ENCODE peak calls at places on chromosomes 4 and X, in five cellular contexts. T, W, K, H and I are unnamed samples. For H3K36me3, the result is how much of the 10 kb centered on the place peaks cover.

GRCh38 chr4:106063009-106063408 is 167.7 kb downstream of the NPNT start:
- DNase-seq in T (peak), W (no peak), K (no peak), H (no peak), I (no peak)

GRCh38 chrX:135185795-135186443 is 14.7 kb upstream of the CT55 start:
- DNase-seq in T (peak), W (peak), K (peak), H (peak), I (peak)

GRCh38 chr4:187814737-187815465 is 180.7 kb upstream of the ZFP42 start:
- DNase-seq in T (peak), W (no peak), K (no peak), H (no peak), I (no peak)

GRCh38 chr4:124610214-124610613 is 102.3 kb downstream of the ANKRD50 start:
- DNase-seq in T (no peak), W (no peak), K (no peak), H (no peak), I (no peak)

GRCh38 chrX:42678133-42678532 is 99.8 kb downstream of the PPP1R2C start:
- DNase-seq in T (peak), W (no peak), K (peak), H (no peak), I (no peak)

GRCh38 chr4:155248002-155248896 is 39.8 kb downstream of the NPY2R start:
- DNase-seq in T (no peak), W (peak), K (no peak), H (no peak), I (no peak)

GRCh38 chr4:128354205-128354821 is 66.7 kb upstream of the PGRMC2 start:
- DNase-seq in T (peak), W (no peak), K (peak), H (no peak), I (no peak)

GRCh38 chrX:130523460-130524394 is 121.9 kb downstream of the RBMX2 start:
- DNase-seq in T (peak), W (peak), K (no peak), H (no peak), I (no peak)

GRCh38 chr4:73019462-73020047 is 50.0 kb downstream of the COX18 start:
- DNase-seq in T (peak), W (peak), K (peak), H (peak), I (peak)

GRCh38 chr4:20265726-20266125 is 14.0 kb downstream of the SLIT2 start:
- DNase-seq in T (no peak), W (no peak), K (no peak), H (no peak), I (no peak)

GRCh38 chrX:69362354-69362753 is 141.8 kb upstream of the NALF2 start:
- DNase-seq in T (no peak), W (no peak), K (no peak), H (no peak), I (no peak)

GRCh38 chr4:17493629-17494028 is 18.3 kb downstream of the QDPR start:
- DNase-seq in T (no peak), W (no peak), K (no peak), H (no peak), I (no peak)

GRCh38 chr4:161356351-161356750 is 807.4 kb downstream of the FSTL5 start:
- DNase-seq in T (no peak), W (no peak), K (no peak), H (no peak), I (no peak)

GRCh38 chr4:174314770-174315169 is 31.1 kb downstream of the CEP44 start:
- DNase-seq in T (peak), W (no peak), K (peak), H (no peak), I (no peak)

GRCh38 chrX:13128104-13128503 is 83.7 kb upstream of the FAM9C start:
- DNase-seq in T (peak), W (no peak), K (no peak), H (no peak), I (no peak)

GRCh38 chr4:43716721-43717395 is 731.8 kb downstream of the KCTD8 start:
- DNase-seq in T (no peak), W (no peak), K (no peak), H (no peak), I (no peak)

GRCh38 chr4:128635141-128635911 is 174.2 kb upstream of the JADE1 start:
- DNase-seq in T (peak), W (no peak), K (no peak), H (no peak), I (no peak)

GRCh38 chr4:65976287-65976686 is 306.0 kb upstream of the EPHA5 start:
- DNase-seq in T (no peak), W (no peak), K (no peak), H (no peak), I (no peak)

GRCh38 chr4:189912170-189912569 is 28.5 kb upstream of the FRG1 start:
- DNase-seq in T (no peak), W (peak), K (no peak), H (no peak), I (no peak)

GRCh38 chrX:153200462-153200861 is 21.4 kb downstream of the MAGEA1 start:
- DNase-seq in T (no peak), W (no peak), K (no peak), H (no peak), I (no peak)

GRCh38 chrX:129115104-129115503 is 408.2 kb downstream of the SMARCA1 start:
- DNase-seq in T (peak), W (peak), K (peak), H (peak), I (peak)

GRCh38 chrX:115289465-115289864 is at the start of gene LUZP4:
- DNase-seq in T (no peak), W (no peak), K (no peak), H (no peak), I (no peak)

GRCh38 chrX:102976793-102977495 is 39.9 kb downstream of the RAB40AL start:
- DNase-seq in T (peak), W (no peak), K (no peak), H (no peak), I (no peak)

DNA sequence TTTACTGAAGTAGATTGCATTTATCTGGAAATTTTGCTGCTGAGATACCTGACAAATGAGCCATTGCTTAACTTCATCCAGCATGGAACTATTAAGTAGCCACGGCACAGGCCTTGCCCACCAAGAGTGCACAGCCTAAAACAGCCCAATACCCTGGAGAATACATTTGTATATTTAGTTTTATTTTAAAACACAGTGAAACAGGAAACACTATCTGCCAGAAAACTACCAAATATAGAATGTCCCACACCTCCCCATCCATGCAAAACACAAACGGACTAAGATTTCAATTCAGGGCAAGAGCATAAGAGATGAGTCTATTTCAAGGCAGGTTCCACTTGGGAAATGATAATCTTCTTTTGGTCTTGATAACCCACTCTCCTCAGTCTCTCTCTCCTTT is 57.1 kb downstream of the MAML3 start:
- DNase-seq in T (peak), W (no peak), K (no peak), H (no peak), I (no peak)
- H3K36me3 ChIP-seq in T (under half), W (under half), K (under half), H (under half), I (under half)

GRCh38 chr4:2413821-2414610 is 4.4 kb downstream of the ZFYVE28 start:
- DNase-seq in T (peak), W (no peak), K (no peak), H (no peak), I (peak)
- H3K4me3 ChIP-seq in T (no peak), W (no peak), K (no peak), H (no peak), I (peak)

DNA sequence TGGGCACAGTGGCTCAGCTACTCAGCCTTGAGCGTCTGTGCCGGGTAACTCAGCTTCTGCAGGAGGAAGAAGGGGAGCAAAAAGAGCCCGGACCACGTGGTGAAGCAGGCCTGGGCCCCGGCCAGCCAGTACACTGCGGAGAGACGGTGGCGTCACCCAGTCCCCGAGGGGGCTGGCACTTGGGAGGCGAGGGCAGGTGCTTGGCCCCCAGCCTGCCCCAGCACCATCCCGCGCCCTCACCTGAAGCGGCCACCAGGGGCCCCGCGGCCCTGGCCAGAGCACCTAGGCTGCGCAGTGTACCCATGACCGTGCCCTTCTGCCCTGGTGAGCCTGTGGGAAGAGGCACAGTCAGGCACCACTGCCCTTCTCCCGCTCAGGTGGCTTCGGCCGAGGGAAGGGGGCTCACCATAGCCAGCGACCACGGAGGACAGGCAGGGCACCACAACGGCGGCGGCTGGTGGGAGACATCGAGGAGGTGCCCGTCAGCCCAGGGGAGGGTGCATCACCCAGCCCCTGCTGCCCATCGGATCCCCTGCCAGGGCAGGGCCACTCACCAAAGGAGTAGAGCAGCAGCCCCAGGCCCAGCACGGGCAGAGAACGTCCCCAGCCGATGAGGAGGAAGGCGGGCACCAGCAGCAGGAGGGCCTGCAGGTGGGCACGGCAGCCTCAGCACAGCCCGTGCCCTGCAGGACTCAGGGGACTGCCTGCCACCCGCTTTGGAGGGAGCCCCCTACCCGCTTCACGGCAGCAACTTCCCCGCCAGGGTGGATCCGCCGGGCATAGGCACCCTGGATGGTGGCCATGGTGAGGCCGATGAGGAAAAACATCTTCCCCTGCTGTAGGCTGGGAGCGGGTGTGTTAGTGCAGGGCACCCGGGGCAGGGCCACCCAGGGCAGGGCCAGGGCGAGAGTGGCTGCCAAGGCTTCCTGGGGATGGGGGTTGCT is 32.1 kb downstream of the NOP14 start:
- DNase-seq in T (no peak), W (peak), K (no peak), H (no peak), I (no peak)
- H3K36me3 ChIP-seq in T (under half), W (under half), K (half or more), H (half or more), I (under half)

GRCh38 chrX:101417190-101417589 is 9.2 kb downstream of the HNRNPH2 start:
- DNase-seq in T (no peak), W (no peak), K (no peak), H (no peak), I (no peak)

GRCh38 chrX:101416691-101417090 is 8.7 kb downstream of the HNRNPH2 start:
- DNase-seq in T (no peak), W (no peak), K (no peak), H (no peak), I (no peak)

GRCh38 chrX:101417981-101418841 is 10.2 kb downstream of the HNRNPH2 start:
- DNase-seq in T (peak), W (peak), K (no peak), H (no peak), I (peak)

GRCh38 chrX:101415180-101416130 is 7.4 kb downstream of the HNRNPH2 start:
- DNase-seq in T (peak), W (peak), K (peak), H (peak), I (peak)

DNA sequence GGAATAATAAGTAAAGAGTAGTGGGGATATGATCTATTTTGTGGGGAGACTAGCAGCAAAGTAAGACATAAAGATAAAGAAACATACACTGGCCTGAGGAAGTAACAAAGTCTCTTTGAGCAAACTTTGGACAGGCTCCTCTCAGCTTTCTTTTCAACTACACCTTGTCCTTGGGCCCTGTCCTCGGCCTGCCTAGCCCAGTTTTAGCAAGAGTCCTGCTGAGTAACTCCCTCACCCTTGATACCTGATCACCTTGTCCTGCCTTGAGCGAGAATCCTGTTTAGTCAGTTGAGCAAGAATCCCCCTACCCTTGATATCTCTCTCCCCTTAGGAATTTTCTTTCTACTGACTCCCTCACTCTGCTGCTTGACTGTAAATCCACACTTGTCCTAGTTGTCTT is 11.5 kb downstream of the HNRNPH2 start:
- DNase-seq in T (no peak), W (no peak), K (no peak), H (no peak), I (no peak)
- H3K4me3 ChIP-seq in T (no peak), W (no peak), K (no peak), H (no peak), I (no peak)

GRCh38 chrX:47572773-47573333 is 9.4 kb upstream of the TIMP1 start:
- DNase-seq in T (no peak), W (peak), K (no peak), H (no peak), I (no peak)

GRCh38 chrX:47573334-47574095 is 8.7 kb upstream of the TIMP1 start:
- DNase-seq in T (peak), W (peak), K (no peak), H (no peak), I (no peak)

GRCh38 chrX:47571896-47572295 is 10.3 kb upstream of the TIMP1 start:
- DNase-seq in T (no peak), W (no peak), K (no peak), H (no peak), I (no peak)

GRCh38 chrX:47570794-47571193 is 9.8 kb downstream of the ARAF start:
- DNase-seq in T (no peak), W (no peak), K (no peak), H (no peak), I (no peak)

DNA sequence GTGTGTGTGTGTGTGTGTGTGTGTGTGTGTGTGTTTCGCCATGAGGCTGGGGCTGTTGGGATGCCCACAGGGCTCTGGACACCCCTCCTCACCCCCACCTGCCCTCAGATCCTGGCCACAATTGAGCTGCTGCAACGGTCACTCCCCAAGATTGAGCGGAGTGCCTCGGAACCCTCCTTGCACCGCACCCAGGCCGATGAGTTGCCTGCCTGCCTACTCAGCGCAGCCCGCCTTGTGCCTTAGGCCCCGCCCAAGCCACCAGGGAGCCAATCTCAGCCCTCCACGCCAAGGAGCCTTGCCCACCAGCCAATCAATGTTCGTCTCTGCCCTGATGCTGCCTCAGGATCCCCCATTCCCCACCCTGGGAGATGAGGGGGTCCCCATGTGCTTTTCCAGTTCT is 10.2 kb downstream of the ARAF start:
- DNase-seq in T (no peak), W (peak), K (no peak), H (no peak), I (no peak)
- H3K36me3 ChIP-seq in T (under half), W (under half), K (under half), H (under half), I (under half)

GRCh38 chr4:75908555-75908954 is 6.3 kb upstream of the PPEF2 start:
- DNase-seq in T (peak), W (no peak), K (no peak), H (no peak), I (no peak)

GRCh38 chr4:75907956-75908355 is 5.7 kb upstream of the PPEF2 start:
- DNase-seq in T (peak), W (no peak), K (no peak), H (no peak), I (no peak)

GRCh38 chr4:75904086-75904485 is 1.8 kb upstream of the PPEF2 start:
- DNase-seq in T (no peak), W (no peak), K (no peak), H (peak), I (no peak)

GRCh38 chr4:75912968-75913367 is 10.7 kb upstream of the PPEF2 start:
- DNase-seq in T (no peak), W (no peak), K (no peak), H (no peak), I (no peak)

DNA sequence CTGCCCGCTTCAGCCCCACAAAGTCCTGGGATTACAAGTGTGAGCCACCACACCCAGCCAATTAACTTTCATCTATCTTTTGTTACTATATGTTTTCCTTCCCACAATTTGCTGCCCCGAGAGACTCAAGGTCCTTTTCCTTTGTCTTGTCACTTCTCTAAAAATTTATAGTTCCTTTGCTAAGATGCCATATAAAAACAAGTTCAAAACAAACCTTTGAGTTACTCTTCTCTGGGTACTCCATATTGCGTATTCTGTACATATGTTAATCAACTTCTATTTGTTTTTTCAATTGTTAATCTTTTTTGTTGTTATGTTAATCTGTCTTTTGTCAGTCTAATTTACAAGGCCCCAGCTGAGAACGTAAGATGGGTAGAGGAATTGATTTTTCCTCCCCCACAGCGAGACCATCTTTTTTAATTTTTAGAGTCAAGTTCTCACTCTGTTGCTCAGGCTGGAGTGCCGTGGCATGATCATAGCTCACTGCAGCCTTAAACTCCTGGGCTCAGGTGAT is 7.1 kb upstream of the PPEF2 start:
- DNase-seq in T (no peak), W (no peak), K (no peak), H (no peak), I (no peak)
- H3K4me3 ChIP-seq in T (no peak), W (no peak), K (no peak), H (no peak), I (no peak)

GRCh38 chr4:183268556-183268955 is 51.5 kb downstream of the CLDN22 start:
- DNase-seq in T (no peak), W (no peak), K (no peak), H (no peak), I (no peak)
- H3K36me3 ChIP-seq in T (under half), W (under half), K (under half), H (under half), I (under half)

GRCh38 chrX:65586491-65586890 is 51.9 kb upstream of the LAS1L start:
- DNase-seq in T (peak), W (no peak), K (no peak), H (no peak), I (no peak)

GRCh38 chrX:65578346-65578745 is 43.8 kb upstream of the LAS1L start:
- DNase-seq in T (no peak), W (no peak), K (no peak), H (no peak), I (no peak)

GRCh38 chrX:65576160-65576559 is 41.6 kb upstream of the LAS1L start:
- DNase-seq in T (no peak), W (no peak), K (no peak), H (no peak), I (no peak)

GRCh38 chrX:65582450-65583082 is 48.0 kb upstream of the LAS1L start:
- DNase-seq in T (no peak), W (no peak), K (no peak), H (no peak), I (no peak)

GRCh38 chrX:65581661-65582339 is 47.2 kb upstream of the LAS1L start:
- DNase-seq in T (peak), W (peak), K (peak), H (peak), I (peak)
- H3K4me3 ChIP-seq in T (no peak), W (no peak), K (no peak), H (no peak), I (no peak)